ENCODE peak calls at places on chromosomes 16 and 17, in eight cellular contexts. Y is AG04450, K is cardiac muscle cell, D is AG09319, S is GM20000, Z is IMR-90, L is B cell, E is WTC11. N is an unnamed sample.
A peak's percentile ranks its signal among the peaks of the same experiment; 100 is the strongest.

GRCh38 chr17:41118721-41119120 is 548 bp upstream of the KRTAP4-11 start:
- DNase-seq in L (no peak), D (no peak), Z (peak; percentile 38), S (no peak), K (no peak), E (no peak), Y (no peak), N (peak; percentile 51)

GRCh38 chr17:76307966-76308338 is at the start of gene QRICH2:
- DNase-seq in E (no peak), Z (no peak), Y (no peak), D (no peak), S (no peak), L (no peak), K (no peak), N (no peak)

GRCh38 chr17:20703781-20704180 is 124.3 kb downstream of the CDRT15L2 start:
- DNase-seq in Y (no peak), K (no peak), E (no peak), S (no peak), L (no peak), D (no peak), Z (no peak), N (no peak)

GRCh38 chr16:4450921-4451619 is 23.4 kb downstream of the NMRAL1 start:
- DNase-seq in K (no peak), Y (no peak), D (peak; percentile 39), L (no peak), E (no peak), S (no peak), Z (no peak), N (no peak)

GRCh38 chr16:86117235-86117634 is 218.3 kb downstream of the IRF8 start:
- DNase-seq in L (no peak), K (no peak), D (no peak), S (no peak), Z (no peak), E (no peak), Y (no peak), N (no peak)

GRCh38 chr16:55672471-55672870 is 16.7 kb downstream of the SLC6A2 start:
- DNase-seq in Z (no peak), E (no peak), L (no peak), S (no peak), K (no peak), Y (no peak), D (peak; percentile 85), N (peak; percentile 44)

GRCh38 chr16:69311533-69312388 is 611 bp downstream of the VPS4A start:
- DNase-seq in L (peak; percentile 43), E (peak; percentile 44), Y (no peak), S (peak; percentile 67), Z (no peak), K (peak; percentile 52), D (no peak), N (no peak)

GRCh38 chr17:60153606-60154355 is 4.0 kb downstream of the CA4 start:
- DNase-seq in D (no peak), S (no peak), Z (no peak), K (no peak), L (no peak), Y (no peak), E (peak; percentile 6), N (no peak)

GRCh38 chr16:73232555-73233422 is 184.9 kb upstream of the ZFHX3 start:
- DNase-seq in D (peak; percentile 62), Y (peak; percentile 97), L (no peak), Z (peak; percentile 100), E (no peak), K (no peak), S (no peak), N (peak; percentile 82)

GRCh38 chr17:60249517-60249826 is 99.7 kb downstream of the CA4 start:
- DNase-seq in K (no peak), E (no peak), Z (peak; percentile 51), L (no peak), D (no peak), S (no peak), Y (no peak), N (no peak)

GRCh38 chr16:69150146-69150865 is 17.9 kb downstream of the UTP4 start:
- DNase-seq in Z (peak; percentile 81), E (peak; percentile 56), L (peak; percentile 67), K (peak; percentile 88), Y (peak; percentile 65), D (peak; percentile 60), S (peak; percentile 59), N (peak; percentile 71)

GRCh38 chr17:46192484-46193245 is 564 bp downstream of the KANSL1 start:
- DNase-seq in D (no peak), Z (peak; percentile 54), K (peak; percentile 89), E (peak; percentile 61), S (peak; percentile 87), L (peak; percentile 65), Y (no peak), N (no peak)

GRCh38 chr17:75874323-75875181 is 3.8 kb downstream of the TRIM47 start:
- DNase-seq in Z (no peak), L (no peak), D (no peak), E (no peak), Y (no peak), S (peak; percentile 5), K (no peak), N (no peak)

GRCh38 chr17:71779482-71779881 is 341.3 kb upstream of the SOX9 start:
- DNase-seq in K (no peak), E (no peak), S (no peak), Z (no peak), Y (no peak), L (no peak), D (no peak), N (no peak)

GRCh38 chr17:21287703-21288449 is 3.4 kb downstream of the MAP2K3 start:
- DNase-seq in Z (peak; percentile 97), Y (peak; percentile 84), E (no peak), D (peak; percentile 88), K (no peak), L (peak; percentile 98), S (peak; percentile 77), N (peak; percentile 87)

GRCh38 chr16:87924041-87924851 is 12.1 kb downstream of the CA5A start:
- DNase-seq in D (no peak), S (peak; percentile 88), E (no peak), Y (no peak), L (peak; percentile 85), K (no peak), Z (no peak), N (no peak)

GRCh38 chr16:87926246-87927194 is 9.8 kb downstream of the CA5A start:
- DNase-seq in E (no peak), D (no peak), Z (no peak), L (peak; percentile 81), K (no peak), S (peak; percentile 78), Y (no peak), N (no peak)

GRCh38 chr16:87924937-87925670 is 11.2 kb downstream of the CA5A start:
- DNase-seq in Y (no peak), K (no peak), E (no peak), L (peak; percentile 38), Z (no peak), D (no peak), S (no peak), N (no peak)

GRCh38 chr16:87929986-87930385 is 6.3 kb downstream of the CA5A start:
- DNase-seq in Z (no peak), D (no peak), S (no peak), Y (no peak), L (peak; percentile 30), E (no peak), K (no peak), N (no peak)

DNA sequence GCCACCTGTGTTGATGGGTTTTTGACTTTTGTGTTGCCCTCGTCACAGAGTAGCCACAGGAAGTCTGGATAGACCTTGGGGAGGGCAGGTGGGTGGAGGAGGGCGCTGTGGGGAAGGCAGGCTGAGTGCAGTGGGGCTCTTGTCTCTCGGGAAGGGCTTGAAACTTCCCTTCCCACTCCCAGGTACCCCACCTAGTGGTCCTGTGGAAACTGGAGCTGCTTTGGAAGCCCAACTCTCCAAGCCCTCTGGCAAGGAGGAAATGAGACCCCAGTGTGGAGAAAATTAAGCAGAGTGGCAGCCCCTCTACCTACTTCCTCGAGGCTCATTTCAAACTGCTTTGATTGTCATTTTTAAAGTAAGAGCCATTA is 9.2 kb downstream of the CA5A start:
- DNase-seq in S (no peak), L (peak; percentile 38), K (no peak), E (peak; percentile 31), Y (no peak), D (no peak), Z (no peak), N (no peak)
- TF ChIP-seq CTCF in S (no peak), L (no peak), K (no peak), E (no peak), Y (peak; percentile 15), D (no peak), Z (no peak), N (no peak)

GRCh38 chr17:68522266-68522665 is 10.0 kb downstream of the PRKAR1A start:
- DNase-seq in D (no peak), Y (no peak), S (no peak), K (no peak), L (no peak), Z (no peak), E (no peak), N (no peak)

GRCh38 chr17:68531252-68531651 is 19.0 kb downstream of the PRKAR1A start:
- DNase-seq in L (no peak), S (no peak), Z (no peak), E (no peak), K (no peak), Y (no peak), D (no peak), N (no peak)

GRCh38 chr17:68526548-68526947 is 14.3 kb downstream of the PRKAR1A start:
- DNase-seq in D (no peak), S (no peak), E (no peak), L (no peak), K (no peak), Z (no peak), Y (no peak), N (no peak)

GRCh38 chr17:68532826-68533225 is 20.6 kb downstream of the PRKAR1A start:
- DNase-seq in E (no peak), D (no peak), K (no peak), Z (no peak), S (no peak), L (no peak), Y (no peak), N (no peak)

GRCh38 chr17:68527314-68527713 is 15.1 kb downstream of the PRKAR1A start:
- DNase-seq in Z (no peak), E (no peak), Y (no peak), D (no peak), L (no peak), K (no peak), S (no peak), N (no peak)
- TF ChIP-seq CTCF in Z (no peak), E (no peak), Y (no peak), D (no peak), L (no peak), K (no peak), S (no peak), N (no peak)

DNA sequence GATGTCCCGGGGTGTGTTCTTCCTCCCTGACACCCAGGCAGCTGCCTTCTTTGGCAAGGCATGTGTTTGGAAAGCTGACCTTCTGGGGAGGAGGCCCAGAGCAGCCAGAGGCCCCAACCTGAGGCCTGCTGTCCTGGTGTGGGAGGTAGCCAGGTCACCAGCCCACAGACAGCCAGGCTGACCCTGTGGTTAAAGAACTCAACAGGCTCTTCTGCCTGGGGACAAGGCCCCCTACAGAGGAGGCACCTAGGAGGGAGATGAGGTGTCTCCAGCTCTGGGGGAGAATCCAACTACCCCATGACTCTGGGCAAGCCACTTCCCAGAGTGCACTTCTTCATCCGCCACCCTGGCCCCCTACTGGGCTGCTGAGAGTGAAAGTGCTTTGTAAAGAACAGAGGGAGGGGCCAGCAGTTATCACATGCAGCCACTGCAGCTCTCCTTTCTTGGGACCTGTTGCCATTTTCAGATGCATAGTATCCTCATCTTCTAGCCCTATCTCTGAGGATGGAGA is 13.1 kb upstream of the SREBF1 start:
- DNase-seq in D (no peak), E (no peak), K (peak; percentile 73), Z (peak; percentile 43), Y (no peak), S (peak; percentile 76), L (peak; percentile 55), N (no peak)
- TF ChIP-seq CTCF in D (peak; percentile 26), E (no peak), K (peak; percentile 52), Z (peak; percentile 34), Y (peak; percentile 40), S (no peak), L (peak; percentile 39), N (peak; percentile 33)

GRCh38 chr16:6016530-6017184 is 919.1 kb upstream of the EEF2KMT start:
- DNase-seq in S (peak; percentile 26), Y (no peak), Z (no peak), D (no peak), E (no peak), L (no peak), K (peak; percentile 82), N (no peak)
- TF ChIP-seq CTCF in S (no peak), Y (no peak), Z (no peak), D (no peak), E (no peak), L (no peak), K (no peak), N (no peak)